ENCODE peak calls at places on chromosomes 12 and 14, in five cellular contexts. V is tibial artery, U is fibroblast of pulmonary artery, Y is AG09309, H is fibroblast of the aortic adventitia. P is an unnamed sample.

GRCh38 chr14:76784881-76785280 is 23.6 kb downstream of the VASH1 start:
- DNase-seq in Y (peak), H (peak), U (peak), V (peak), P (no peak)

GRCh38 chr12:5612556-5613421 is 180.9 kb downstream of the NTF3 start:
- DNase-seq in Y (no peak), V (no peak), H (no peak), U (no peak), P (no peak)

GRCh38 chr12:25713264-25713663 is 160.2 kb upstream of the LMNTD1 start:
- DNase-seq in Y (no peak), U (no peak), H (no peak), V (no peak), P (no peak)

GRCh38 chr12:28027328-28027727 is 54.8 kb upstream of the PTHLH start:
- DNase-seq in H (peak), V (no peak), Y (peak), U (no peak), P (no peak)

GRCh38 chr14:93744876-93745275 is 43.4 kb downstream of the PRIMA1 start:
- DNase-seq in U (no peak), Y (no peak), V (no peak), H (no peak), P (no peak)

GRCh38 chr12:46159239-46159901 is 109.5 kb downstream of the SLC38A1 start:
- DNase-seq in V (no peak), Y (no peak), U (no peak), H (no peak), P (no peak)

GRCh38 chr12:57454566-57455373 is at the start of gene INHBE:
- DNase-seq in U (peak), V (no peak), Y (peak), H (peak), P (peak)

GRCh38 chr12:107565551-107565950 is 120.0 kb upstream of the PWP1 start:
- DNase-seq in V (no peak), Y (no peak), H (no peak), U (no peak), P (no peak)

GRCh38 chr12:90045559-90045958 is 336.9 kb upstream of the ATP2B1 start:
- DNase-seq in Y (no peak), H (no peak), V (no peak), U (no peak), P (no peak)

GRCh38 chr14:98798099-98798498 is 473.9 kb downstream of the BCL11B start:
- DNase-seq in V (no peak), Y (no peak), H (no peak), U (no peak), P (no peak)

GRCh38 chr12:50271724-50272247 is 11.5 kb downstream of the LIMA1 start:
- DNase-seq in U (peak), Y (no peak), H (peak), V (no peak), P (no peak)

GRCh38 chr14:103628221-103628683 is 759 bp upstream of the KLC1 start:
- DNase-seq in U (peak), H (peak), Y (no peak), V (peak), P (peak)

GRCh38 chr12:122894173-122895121 is 1.5 kb downstream of the VPS37B start:
- DNase-seq in U (no peak), V (no peak), Y (no peak), H (no peak), P (no peak)

GRCh38 chr14:63672417-63673180 is 30.9 kb upstream of the WDR89 start:
- DNase-seq in V (no peak), Y (no peak), H (no peak), U (no peak), P (peak)

GRCh38 chr14:101916816-101917412 is 47.5 kb upstream of the DYNC1H1 start:
- DNase-seq in V (no peak), H (no peak), U (no peak), Y (no peak), P (no peak)

GRCh38 chr12:63752283-63752682 is 27.4 kb upstream of the RXYLT1 start:
- DNase-seq in U (no peak), V (no peak), Y (no peak), H (no peak), P (no peak)

DNA sequence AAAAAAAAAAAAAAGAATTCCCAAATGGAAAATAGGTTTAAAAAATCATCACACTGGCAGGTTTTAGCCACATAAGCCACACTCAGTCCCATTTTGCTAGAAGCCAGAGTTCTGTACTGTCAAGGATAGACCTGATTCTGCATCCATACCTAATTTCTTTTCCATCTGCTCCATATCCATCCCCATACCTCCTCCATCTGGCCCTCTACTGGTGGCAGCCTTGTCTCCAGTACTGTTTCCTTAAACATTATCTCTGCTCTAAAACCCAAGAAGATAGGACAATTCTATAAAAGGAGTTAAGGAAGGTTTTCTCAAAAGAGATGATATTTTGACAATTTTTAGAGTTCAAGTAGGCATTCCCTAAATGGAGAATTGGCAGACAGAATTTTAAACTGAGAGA is 26.0 kb upstream of the RXYLT1 start:
- DNase-seq in H (no peak), U (no peak), V (no peak), Y (no peak), P (no peak)
- TF ChIP-seq CTCF in H (peak), U (peak), V (no peak), Y (peak), P (peak)

GRCh38 chr12:130281157-130281799 is 56.4 kb upstream of the PIWIL1 start:
- DNase-seq in U (no peak), Y (no peak), V (no peak), H (no peak), P (no peak)
- TF ChIP-seq CTCF in U (peak), Y (peak), V (peak), H (peak), P (peak)

DNA sequence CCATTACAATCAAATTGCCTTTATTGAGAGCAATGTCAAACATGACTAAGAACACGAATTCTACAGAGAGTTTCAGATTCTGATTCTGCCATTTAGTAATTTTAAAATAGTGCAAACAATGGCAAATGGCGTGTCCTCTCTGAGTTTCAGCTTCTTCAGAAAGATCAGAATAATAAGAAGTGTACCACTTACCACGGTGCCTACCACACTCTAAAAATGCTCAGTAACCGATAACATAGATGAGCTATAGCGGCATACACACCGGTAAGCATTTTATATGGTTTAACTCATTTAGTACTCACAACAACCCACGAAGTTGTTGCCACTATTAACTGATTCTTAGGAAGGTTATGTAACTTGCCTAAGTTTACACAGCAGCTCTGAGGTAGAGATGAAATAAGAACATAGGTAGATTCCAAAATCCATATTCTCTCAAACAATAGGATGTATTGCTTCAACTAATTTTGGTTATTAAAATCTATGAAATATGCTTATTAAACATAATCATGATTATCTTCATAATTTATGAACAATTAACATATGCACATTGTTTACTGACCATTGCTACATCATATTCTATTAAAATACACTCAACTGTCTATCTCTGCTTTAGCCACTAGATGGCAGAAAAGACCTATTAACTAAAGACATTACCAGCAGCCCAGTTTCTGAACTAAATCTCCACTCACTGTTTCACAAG is 38.3 kb downstream of the SLC6A15 start:
- DNase-seq in U (peak), V (no peak), Y (peak), H (peak), P (no peak)
- TF ChIP-seq CTCF in U (peak), V (peak), Y (peak), H (peak), P (peak)

GRCh38 chr14:106291626-106292025 is 765.2 kb downstream of the TMEM121 start:
- DNase-seq in H (no peak), U (no peak), V (no peak), Y (no peak), P (no peak)

GRCh38 chr14:106287506-106287905 is 761.1 kb downstream of the TMEM121 start:
- DNase-seq in H (no peak), V (no peak), Y (no peak), U (no peak), P (no peak)

DNA sequence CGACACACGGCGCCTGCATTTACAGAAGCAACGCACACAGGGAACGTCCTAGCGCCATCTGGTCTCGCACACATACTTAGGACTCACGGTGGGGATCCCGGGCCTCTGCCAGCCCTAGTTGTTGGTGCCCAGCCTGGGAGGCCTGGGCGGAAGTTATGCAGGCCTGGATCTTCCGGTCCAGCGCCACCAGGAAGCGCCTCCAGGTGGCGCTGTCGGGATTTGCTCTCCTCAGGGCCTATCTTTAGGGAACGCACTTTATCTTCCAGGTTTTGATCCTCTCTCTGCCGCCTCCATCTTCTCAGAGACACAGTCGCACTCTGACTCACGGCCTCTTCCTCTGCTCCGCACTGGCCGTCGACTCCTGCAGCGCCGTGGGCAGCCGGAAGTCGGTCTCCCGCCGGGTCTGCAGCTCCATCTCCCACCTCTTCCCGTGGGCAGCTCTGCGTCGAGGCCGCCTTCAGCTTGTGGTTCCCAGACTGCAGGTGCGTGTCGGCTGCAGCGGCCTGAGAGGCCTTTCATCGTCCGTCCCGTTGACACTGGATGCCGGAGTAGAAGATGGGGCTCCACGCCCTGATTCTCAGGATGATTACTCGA is 760.4 kb downstream of the TMEM121 start:
- DNase-seq in U (no peak), H (no peak), Y (no peak), V (no peak), P (no peak)
- TF ChIP-seq CTCF in U (no peak), H (no peak), Y (no peak), V (no peak), P (no peak)

GRCh38 chr12:96094201-96094600 is 58.8 kb upstream of the LTA4H start:
- DNase-seq in U (no peak), V (no peak), Y (no peak), H (no peak), P (peak)

GRCh38 chr12:96093543-96094196 is 58.3 kb upstream of the LTA4H start:
- DNase-seq in Y (no peak), V (no peak), U (no peak), H (no peak), P (no peak)

DNA sequence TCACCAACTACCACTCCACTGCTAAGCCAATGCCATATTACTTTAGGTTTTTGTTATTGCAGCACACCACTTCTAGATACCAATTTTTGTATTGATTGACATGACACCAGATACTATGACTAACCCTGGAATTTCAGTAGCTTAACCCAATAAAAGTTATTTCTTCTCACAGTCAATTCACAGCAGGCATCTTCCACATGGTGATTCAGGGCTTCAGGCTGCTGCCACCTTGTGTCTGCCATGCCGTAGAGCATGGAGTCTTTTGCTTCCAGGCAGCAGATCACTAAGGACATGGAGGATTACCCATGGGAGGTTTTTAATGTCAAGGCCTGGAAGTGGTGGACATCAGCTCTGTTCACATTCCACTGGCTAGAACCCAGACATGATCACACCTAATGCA is 56.4 kb upstream of the LTA4H start:
- DNase-seq in Y (no peak), V (no peak), H (no peak), U (no peak), P (no peak)
- TF ChIP-seq CTCF in Y (peak), V (no peak), H (no peak), U (no peak), P (no peak)

GRCh38 chr12:29241821-29242591 is 92.9 kb downstream of the FAR2 start:
- DNase-seq in Y (peak), U (peak), V (no peak), H (peak), P (peak)
- TF ChIP-seq CTCF in Y (peak), U (peak), V (peak), H (peak), P (peak)

P was measured in kidney epithelial cell.